ENCODE peak calls at places on chromosomes 13 and 19, in nine cellular contexts. One of them, this sample, is unnamed.

GRCh38 chr13:112204881-112205327 is 138.0 kb downstream of the SOX1 start:
- DNase-seq in cardiac muscle cell: no peak
- DNase-seq in breast epithelium: no peak
- DNase-seq in DND-41: no peak
- DNase-seq in ascending aorta: no peak
- DNase-seq in heart right ventricle: peak; percentile 38
- DNase-seq in fibroblast of lung: no peak
- DNase-seq in thoracic aorta: no peak
- DNase-seq in heart left ventricle: peak; percentile 30
- DNase-seq in this sample: no peak

GRCh38 chr13:105798541-105798940 is 736.9 kb downstream of the EFNB2 start:
- DNase-seq in heart right ventricle: no peak
- DNase-seq in fibroblast of lung: no peak
- DNase-seq in ascending aorta: no peak
- DNase-seq in cardiac muscle cell: no peak
- DNase-seq in breast epithelium: no peak
- DNase-seq in thoracic aorta: no peak
- DNase-seq in heart left ventricle: no peak
- DNase-seq in DND-41: no peak
- DNase-seq in this sample: no peak

GRCh38 chr13:29704648-29705047 is 109.2 kb upstream of the SLC7A1 start:
- DNase-seq in ascending aorta: no peak
- DNase-seq in heart right ventricle: no peak
- DNase-seq in fibroblast of lung: peak; percentile 24
- DNase-seq in thoracic aorta: no peak
- DNase-seq in cardiac muscle cell: peak; percentile 10
- DNase-seq in heart left ventricle: peak; percentile 21
- DNase-seq in breast epithelium: no peak
- DNase-seq in DND-41: no peak
- DNase-seq in this sample: no peak

GRCh38 chr19:27822336-27822735 is 1390.6 kb downstream of the UQCRFS1 start:
- DNase-seq in heart right ventricle: no peak
- DNase-seq in heart left ventricle: no peak
- DNase-seq in DND-41: no peak
- DNase-seq in fibroblast of lung: peak; percentile 70
- DNase-seq in ascending aorta: no peak
- DNase-seq in breast epithelium: no peak
- DNase-seq in cardiac muscle cell: no peak
- DNase-seq in thoracic aorta: no peak
- DNase-seq in this sample: no peak

GRCh38 chr19:1908364-1908678 is 3.1 kb downstream of the ADAT3 start:
- DNase-seq in heart right ventricle: no peak
- DNase-seq in breast epithelium: no peak
- DNase-seq in ascending aorta: no peak
- DNase-seq in fibroblast of lung: no peak
- DNase-seq in DND-41: no peak
- DNase-seq in cardiac muscle cell: no peak
- DNase-seq in thoracic aorta: no peak
- DNase-seq in heart left ventricle: no peak
- DNase-seq in this sample: no peak

GRCh38 chr19:39805120-39805519 is 26.5 kb downstream of the LEUTX start:
- DNase-seq in cardiac muscle cell: no peak
- DNase-seq in heart right ventricle: no peak
- DNase-seq in fibroblast of lung: no peak
- DNase-seq in heart left ventricle: no peak
- DNase-seq in thoracic aorta: no peak
- DNase-seq in breast epithelium: no peak
- DNase-seq in ascending aorta: no peak
- DNase-seq in DND-41: no peak
- DNase-seq in this sample: no peak

GRCh38 chr13:83450586-83450985 is 431.7 kb downstream of the SLITRK1 start:
- DNase-seq in DND-41: no peak
- DNase-seq in fibroblast of lung: peak; percentile 54
- DNase-seq in heart right ventricle: no peak
- DNase-seq in ascending aorta: no peak
- DNase-seq in cardiac muscle cell: peak; percentile 10
- DNase-seq in heart left ventricle: no peak
- DNase-seq in breast epithelium: no peak
- DNase-seq in thoracic aorta: no peak
- DNase-seq in this sample: no peak

GRCh38 chr19:11446652-11447301 is 11.3 kb downstream of the PRKCSH start:
- DNase-seq in ascending aorta: no peak
- DNase-seq in fibroblast of lung: no peak
- DNase-seq in heart right ventricle: peak; percentile 39
- DNase-seq in breast epithelium: no peak
- DNase-seq in heart left ventricle: peak; percentile 41
- DNase-seq in DND-41: peak; percentile 40
- DNase-seq in cardiac muscle cell: peak; percentile 46
- DNase-seq in thoracic aorta: no peak
- DNase-seq in this sample: peak; percentile 35

GRCh38 chr13:29679357-29680050 is 84.0 kb upstream of the SLC7A1 start:
- DNase-seq in DND-41: no peak
- DNase-seq in cardiac muscle cell: peak; percentile 27
- DNase-seq in heart right ventricle: peak; percentile 68
- DNase-seq in thoracic aorta: no peak
- DNase-seq in fibroblast of lung: peak; percentile 63
- DNase-seq in heart left ventricle: peak; percentile 53
- DNase-seq in breast epithelium: no peak
- DNase-seq in ascending aorta: no peak
- DNase-seq in this sample: no peak

GRCh38 chr13:94548382-94549240 is 47.3 kb downstream of the TGDS start:
- DNase-seq in heart right ventricle: peak; percentile 35
- DNase-seq in heart left ventricle: no peak
- DNase-seq in DND-41: peak; percentile 48
- DNase-seq in fibroblast of lung: peak; percentile 48
- DNase-seq in ascending aorta: no peak
- DNase-seq in cardiac muscle cell: peak; percentile 52
- DNase-seq in thoracic aorta: peak; percentile 5
- DNase-seq in breast epithelium: no peak
- DNase-seq in this sample: peak; percentile 53

GRCh38 chr13:111484129-111484925 is 163.9 kb downstream of the TEX29 start:
- DNase-seq in DND-41: no peak
- DNase-seq in heart right ventricle: no peak
- DNase-seq in cardiac muscle cell: no peak
- DNase-seq in heart left ventricle: no peak
- DNase-seq in breast epithelium: peak; percentile 34
- DNase-seq in ascending aorta: no peak
- DNase-seq in thoracic aorta: no peak
- DNase-seq in fibroblast of lung: no peak
- DNase-seq in this sample: no peak

GRCh38 chr19:30064021-30064699 is 122.1 kb downstream of the URI1 start:
- DNase-seq in ascending aorta: peak; percentile 48
- DNase-seq in cardiac muscle cell: no peak
- DNase-seq in thoracic aorta: no peak
- DNase-seq in heart left ventricle: no peak
- DNase-seq in fibroblast of lung: no peak
- DNase-seq in heart right ventricle: no peak
- DNase-seq in DND-41: no peak
- DNase-seq in breast epithelium: no peak
- DNase-seq in this sample: no peak

GRCh38 chr13:65985632-65986031 is 1244.5 kb downstream of the PCDH9 start:
- DNase-seq in cardiac muscle cell: no peak
- DNase-seq in fibroblast of lung: no peak
- DNase-seq in heart left ventricle: no peak
- DNase-seq in breast epithelium: no peak
- DNase-seq in thoracic aorta: no peak
- DNase-seq in DND-41: no peak
- DNase-seq in ascending aorta: no peak
- DNase-seq in heart right ventricle: no peak
- DNase-seq in this sample: no peak
- TF ChIP-seq CTCF in cardiac muscle cell: no peak
- TF ChIP-seq CTCF in fibroblast of lung: no peak
- TF ChIP-seq CTCF in heart left ventricle: no peak
- TF ChIP-seq CTCF in breast epithelium: no peak
- TF ChIP-seq CTCF in thoracic aorta: no peak
- TF ChIP-seq CTCF in DND-41: peak; percentile 20
- TF ChIP-seq CTCF in ascending aorta: no peak
- TF ChIP-seq CTCF in heart right ventricle: no peak
- TF ChIP-seq CTCF in this sample: no peak

DNA sequence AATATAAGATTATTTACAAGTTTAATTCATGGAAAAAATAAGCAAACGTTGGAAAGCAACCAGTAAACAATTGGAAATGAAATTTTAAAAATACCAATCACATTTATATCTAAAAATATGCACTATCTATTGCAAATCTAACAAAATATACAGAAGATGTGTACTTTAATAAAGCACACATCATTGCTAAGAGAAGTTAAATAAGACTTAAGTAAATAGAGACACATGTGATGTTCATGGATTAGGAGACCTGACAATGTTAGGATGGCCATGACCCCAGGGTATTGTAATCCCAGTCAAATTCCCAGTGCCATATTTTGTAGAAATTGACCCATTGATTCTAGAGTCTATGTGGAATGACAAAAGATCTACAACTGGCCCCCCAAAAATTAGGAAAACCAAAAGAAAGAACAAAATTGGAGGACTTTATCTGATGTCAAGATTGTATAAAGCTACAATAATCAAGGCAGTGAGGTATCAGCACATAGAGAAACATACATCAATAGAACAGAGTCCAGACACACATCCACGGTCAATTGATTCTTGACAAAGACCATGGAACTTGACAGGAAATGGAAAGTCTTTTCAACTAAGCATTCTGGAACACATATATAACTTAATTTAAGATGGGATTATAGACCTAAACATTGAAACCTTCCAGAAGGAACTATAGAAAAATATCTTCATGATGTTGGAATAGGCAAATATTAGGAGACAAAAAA is 90.8 kb upstream of the USP29 start:
- DNase-seq in fibroblast of lung: no peak
- DNase-seq in heart left ventricle: no peak
- DNase-seq in DND-41: no peak
- DNase-seq in cardiac muscle cell: no peak
- DNase-seq in ascending aorta: no peak
- DNase-seq in breast epithelium: no peak
- DNase-seq in heart right ventricle: no peak
- DNase-seq in thoracic aorta: no peak
- DNase-seq in this sample: no peak
- H3K27ac ChIP-seq in fibroblast of lung: no peak overlapping the region
- H3K27ac ChIP-seq in heart left ventricle: no peak overlapping the region
- H3K27ac ChIP-seq in DND-41: no peak overlapping the region
- H3K27ac ChIP-seq in cardiac muscle cell: no peak overlapping the region
- H3K27ac ChIP-seq in ascending aorta: no peak overlapping the region
- H3K27ac ChIP-seq in breast epithelium: no peak overlapping the region
- H3K27ac ChIP-seq in heart right ventricle: no peak overlapping the region
- H3K27ac ChIP-seq in thoracic aorta: no peak overlapping the region
- H3K27ac ChIP-seq in this sample: no peak overlapping the region

GRCh38 chr19:56821675-56822074 is 18.9 kb downstream of the PEG3 start:
- DNase-seq in ascending aorta: no peak
- DNase-seq in cardiac muscle cell: no peak
- DNase-seq in breast epithelium: no peak
- DNase-seq in DND-41: no peak
- DNase-seq in thoracic aorta: no peak
- DNase-seq in fibroblast of lung: no peak
- DNase-seq in heart right ventricle: no peak
- DNase-seq in heart left ventricle: no peak
- DNase-seq in this sample: no peak

GRCh38 chr19:56821209-56821608 is 19.3 kb downstream of the PEG3 start:
- DNase-seq in thoracic aorta: no peak
- DNase-seq in ascending aorta: no peak
- DNase-seq in heart left ventricle: no peak
- DNase-seq in DND-41: no peak
- DNase-seq in fibroblast of lung: no peak
- DNase-seq in cardiac muscle cell: no peak
- DNase-seq in heart right ventricle: no peak
- DNase-seq in breast epithelium: no peak
- DNase-seq in this sample: no peak

GRCh38 chr19:56823956-56824355 is 16.6 kb downstream of the PEG3 start:
- DNase-seq in fibroblast of lung: no peak
- DNase-seq in DND-41: no peak
- DNase-seq in thoracic aorta: no peak
- DNase-seq in breast epithelium: no peak
- DNase-seq in heart left ventricle: no peak
- DNase-seq in heart right ventricle: no peak
- DNase-seq in cardiac muscle cell: no peak
- DNase-seq in ascending aorta: no peak
- DNase-seq in this sample: no peak

GRCh38 chr19:56822755-56823154 is 17.8 kb downstream of the PEG3 start:
- DNase-seq in fibroblast of lung: no peak
- DNase-seq in heart left ventricle: no peak
- DNase-seq in cardiac muscle cell: no peak
- DNase-seq in breast epithelium: no peak
- DNase-seq in ascending aorta: no peak
- DNase-seq in DND-41: no peak
- DNase-seq in heart right ventricle: no peak
- DNase-seq in thoracic aorta: no peak
- DNase-seq in this sample: no peak

GRCh38 chr19:56823417-56823816 is 17.1 kb downstream of the PEG3 start:
- DNase-seq in breast epithelium: no peak
- DNase-seq in DND-41: no peak
- DNase-seq in thoracic aorta: no peak
- DNase-seq in heart right ventricle: no peak
- DNase-seq in cardiac muscle cell: no peak
- DNase-seq in ascending aorta: no peak
- DNase-seq in fibroblast of lung: no peak
- DNase-seq in heart left ventricle: no peak
- DNase-seq in this sample: no peak
- H3K9me3 ChIP-seq in breast epithelium: no peaks in the 10 kb centered on the region
- H3K9me3 ChIP-seq in DND-41: no peaks in the 10 kb centered on the region
- H3K9me3 ChIP-seq in thoracic aorta: no peaks in the 10 kb centered on the region
- H3K9me3 ChIP-seq in heart right ventricle: no peaks in the 10 kb centered on the region
- H3K9me3 ChIP-seq in cardiac muscle cell: no peaks in the 10 kb centered on the region
- H3K9me3 ChIP-seq in ascending aorta: no peaks in the 10 kb centered on the region
- H3K9me3 ChIP-seq in fibroblast of lung: no peaks in the 10 kb centered on the region
- H3K9me3 ChIP-seq in heart left ventricle: no peaks in the 10 kb centered on the region
- H3K9me3 ChIP-seq in this sample: peaks cover 19% of the 10 kb centered on the region

GRCh38 chr19:8336072-8336569 is 6.9 kb downstream of the KANK3 start:
- DNase-seq in breast epithelium: no peak
- DNase-seq in fibroblast of lung: no peak
- DNase-seq in heart right ventricle: no peak
- DNase-seq in cardiac muscle cell: no peak
- DNase-seq in DND-41: no peak
- DNase-seq in heart left ventricle: no peak
- DNase-seq in ascending aorta: no peak
- DNase-seq in thoracic aorta: no peak
- DNase-seq in this sample: no peak

GRCh38 chr19:8333771-8334457 is 9.1 kb downstream of the KANK3 start:
- DNase-seq in heart right ventricle: no peak
- DNase-seq in thoracic aorta: no peak
- DNase-seq in cardiac muscle cell: no peak
- DNase-seq in ascending aorta: no peak
- DNase-seq in breast epithelium: no peak
- DNase-seq in heart left ventricle: no peak
- DNase-seq in fibroblast of lung: no peak
- DNase-seq in DND-41: no peak
- DNase-seq in this sample: no peak

GRCh38 chr19:8336665-8337064 is 6.4 kb downstream of the KANK3 start:
- DNase-seq in thoracic aorta: no peak
- DNase-seq in heart right ventricle: no peak
- DNase-seq in fibroblast of lung: no peak
- DNase-seq in cardiac muscle cell: no peak
- DNase-seq in heart left ventricle: no peak
- DNase-seq in ascending aorta: no peak
- DNase-seq in DND-41: no peak
- DNase-seq in breast epithelium: no peak
- DNase-seq in this sample: no peak

GRCh38 chr19:8334458-8335342 is 8.4 kb downstream of the KANK3 start:
- DNase-seq in heart right ventricle: no peak
- DNase-seq in heart left ventricle: peak; percentile 54
- DNase-seq in cardiac muscle cell: peak; percentile 77
- DNase-seq in breast epithelium: no peak
- DNase-seq in thoracic aorta: no peak
- DNase-seq in DND-41: no peak
- DNase-seq in fibroblast of lung: peak; percentile 73
- DNase-seq in ascending aorta: no peak
- DNase-seq in this sample: no peak

GRCh38 chr19:8335343-8336071 is 7.6 kb downstream of the KANK3 start:
- DNase-seq in heart right ventricle: no peak
- DNase-seq in thoracic aorta: no peak
- DNase-seq in breast epithelium: no peak
- DNase-seq in DND-41: no peak
- DNase-seq in fibroblast of lung: no peak
- DNase-seq in cardiac muscle cell: no peak
- DNase-seq in ascending aorta: no peak
- DNase-seq in heart left ventricle: no peak
- DNase-seq in this sample: no peak
- TF ChIP-seq CTCF in heart right ventricle: no peak
- TF ChIP-seq CTCF in thoracic aorta: no peak
- TF ChIP-seq CTCF in breast epithelium: no peak
- TF ChIP-seq CTCF in DND-41: no peak
- TF ChIP-seq CTCF in fibroblast of lung: no peak
- TF ChIP-seq CTCF in cardiac muscle cell: no peak
- TF ChIP-seq CTCF in ascending aorta: no peak
- TF ChIP-seq CTCF in heart left ventricle: no peak
- TF ChIP-seq CTCF in this sample: no peak

This sample was measured in CD4-positive, alpha-beta T cell.